ENCODE peak calls at places on chromosomes 3 and 15, in seven cellular contexts. P is thoracic aorta, I is fibroblast of lung, Y is AG04450, V is lung, N is choroid plexus epithelial cell, J is A549. D is an unnamed sample.
A peak's percentile ranks its signal among the peaks of the same experiment; 100 is the strongest.

GRCh38 chr15:60585743-60586708 is 107.1 kb upstream of the ICE2 start:
- DNase-seq in P (no peak), I (peak; percentile 56), Y (peak; percentile 36), V (peak; percentile 62), N (peak; percentile 85), J (peak; percentile 75), D (no peak)

GRCh38 chr3:123608263-123608937 is 23.5 kb upstream of the HACD2 start:
- DNase-seq in P (no peak), I (no peak), Y (no peak), V (no peak), N (no peak), J (no peak), D (no peak)

GRCh38 chr3:69787436-69788168 is 48.3 kb downstream of the MITF start:
- DNase-seq in P (no peak), I (peak; percentile 89), Y (peak; percentile 29), V (no peak), N (peak; percentile 91), J (peak; percentile 28), D (peak; percentile 43)

GRCh38 chr3:133884547-133885240 is 11.0 kb downstream of the RAB6B start:
- DNase-seq in P (no peak), I (no peak), Y (no peak), V (no peak), N (no peak), J (no peak), D (no peak)

GRCh38 chr15:63933522-63933921 is 99.8 kb upstream of the HERC1 start:
- DNase-seq in P (no peak), I (peak; percentile 54), Y (no peak), V (no peak), N (no peak), J (no peak), D (no peak)

GRCh38 chr3:32154180-32154579 is 47.8 kb downstream of the GPD1L start:
- DNase-seq in P (no peak), I (no peak), Y (no peak), V (no peak), N (peak; percentile 44), J (peak; percentile 18), D (no peak)

GRCh38 chr3:102673271-102674115 is 238.7 kb downstream of the ZPLD1 start:
- DNase-seq in P (no peak), I (peak; percentile 30), Y (no peak), V (peak; percentile 47), N (peak; percentile 62), J (peak; percentile 53), D (peak; percentile 2)

GRCh38 chr3:8518138-8518537 is 16.5 kb downstream of the LMCD1 start:
- DNase-seq in P (no peak), I (peak; percentile 85), Y (no peak), V (no peak), N (peak; percentile 70), J (no peak), D (no peak)

GRCh38 chr15:39580630-39581500 is at the start of gene THBS1:
- DNase-seq in P (peak; percentile 53), I (peak; percentile 93), Y (peak; percentile 95), V (peak; percentile 84), N (peak; percentile 91), J (peak; percentile 84), D (peak; percentile 94)

GRCh38 chr3:140563206-140563605 is 114.7 kb upstream of the TRIM42 start:
- DNase-seq in P (no peak), I (no peak), Y (no peak), V (no peak), N (no peak), J (no peak), D (no peak)

GRCh38 chr15:42914728-42915497 is 5.7 kb downstream of the TTBK2 start:
- DNase-seq in P (no peak), I (peak; percentile 2), Y (no peak), V (no peak), N (peak; percentile 25), J (no peak), D (no peak)

GRCh38 chr15:66707310-66708160 is 5.5 kb downstream of the SMAD6 start:
- DNase-seq in P (no peak), I (peak; percentile 65), Y (no peak), V (no peak), N (peak; percentile 62), J (peak; percentile 73), D (no peak)

GRCh38 chr15:66876423-66876730 is 174.3 kb downstream of the SMAD6 start:
- DNase-seq in P (no peak), I (no peak), Y (no peak), V (peak; percentile 27), N (no peak), J (no peak), D (no peak)

GRCh38 chr15:62809106-62809967 is 233.2 kb upstream of the TPM1 start:
- DNase-seq in P (no peak), I (peak; percentile 70), Y (peak; percentile 46), V (no peak), N (peak; percentile 75), J (no peak), D (peak; percentile 31)

GRCh38 chr3:160259589-160259988 is 34.4 kb downstream of the C3orf80 start:
- DNase-seq in P (no peak), I (peak; percentile 22), Y (no peak), V (no peak), N (no peak), J (no peak), D (peak; percentile 8)

GRCh38 chr3:49883992-49884391 is 14.3 kb upstream of the CAMKV start:
- DNase-seq in P (no peak), I (no peak), Y (no peak), V (no peak), N (no peak), J (no peak), D (no peak)

GRCh38 chr15:63494406-63494805 is 10.0 kb upstream of the USP3 start:
- DNase-seq in P (no peak), I (no peak), Y (no peak), V (no peak), N (no peak), J (no peak), D (no peak)

GRCh38 chr3:181756645-181757044 is 44.9 kb downstream of the SOX2 start:
- DNase-seq in P (no peak), I (peak; percentile 14), Y (no peak), V (no peak), N (no peak), J (no peak), D (no peak)

GRCh38 chr15:64464271-64465005 is 4.1 kb downstream of the ZNF609 start:
- DNase-seq in P (no peak), I (peak; percentile 57), Y (no peak), V (peak; percentile 35), N (no peak), J (no peak), D (no peak)

GRCh38 chr15:100726426-100727190 is 124.2 kb downstream of the ASB7 start:
- DNase-seq in P (no peak), I (peak; percentile 93), Y (no peak), V (peak; percentile 18), N (no peak), J (no peak), D (no peak)

GRCh38 chr3:179811321-179812095 is 158.7 kb downstream of the USP13 start:
- DNase-seq in P (no peak), I (peak; percentile 85), Y (peak; percentile 65), V (peak; percentile 51), N (peak; percentile 90), J (peak; percentile 68), D (peak; percentile 67)

GRCh38 chr3:50122071-50122470 is 33.1 kb upstream of the SEMA3F start:
- DNase-seq in P (no peak), I (no peak), Y (no peak), V (no peak), N (peak; percentile 43), J (no peak), D (no peak)

GRCh38 chr3:174951023-174951422 is 91.9 kb downstream of the NAALADL2 start:
- DNase-seq in P (no peak), I (peak; percentile 92), Y (peak; percentile 55), V (no peak), N (peak; percentile 94), J (peak; percentile 44), D (no peak)

DNA sequence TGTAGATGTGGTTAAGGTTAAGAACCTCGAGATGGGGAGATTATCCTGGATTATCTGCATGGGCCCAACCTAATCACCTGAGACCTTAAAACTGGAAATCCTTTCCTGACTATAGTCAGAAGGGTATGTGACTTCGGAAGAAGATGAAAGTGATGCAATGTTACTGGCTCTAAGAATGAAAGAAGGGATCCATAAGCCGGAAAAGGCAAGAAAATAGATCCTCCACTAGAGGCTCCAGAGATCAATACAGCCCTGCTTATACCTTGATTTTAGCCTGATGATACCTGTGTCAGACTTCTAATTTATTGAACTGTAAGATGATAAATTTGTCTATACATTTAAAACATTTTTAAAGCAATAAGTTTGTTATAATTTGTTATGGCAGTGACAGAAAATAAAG is 21.5 kb upstream of the GASK1A start:
- DNase-seq in P (no peak), I (no peak), Y (no peak), V (no peak), N (no peak), J (no peak), D (no peak)
- TF ChIP-seq CTCF in P (no peak), I (no peak), Y (no peak), V (no peak), N (peak; percentile 32), J (no peak), D (peak; percentile 1)

GRCh38 chr3:184336484-184337230 is 743 bp upstream of the FAM131A start:
- DNase-seq in P (no peak), I (peak; percentile 68), Y (no peak), V (no peak), N (peak; percentile 69), J (peak; percentile 56), D (no peak)

GRCh38 chr3:184334470-184335158 is 2.8 kb upstream of the FAM131A start:
- DNase-seq in P (no peak), I (peak; percentile 81), Y (no peak), V (no peak), N (no peak), J (peak; percentile 48), D (no peak)

GRCh38 chr3:184337315-184337714 is at the start of gene FAM131A:
- DNase-seq in P (peak; percentile 67), I (peak; percentile 61), Y (no peak), V (no peak), N (no peak), J (no peak), D (no peak)

GRCh38 chr3:184335291-184335660 is 2.1 kb upstream of the FAM131A start:
- DNase-seq in P (no peak), I (no peak), Y (no peak), V (no peak), N (no peak), J (peak; percentile 38), D (no peak)

GRCh38 chr3:184335661-184336483 is 1.5 kb upstream of the FAM131A start:
- DNase-seq in P (peak; percentile 38), I (peak; percentile 76), Y (no peak), V (peak; percentile 84), N (peak; percentile 83), J (peak; percentile 82), D (no peak)
- H3K4me3 ChIP-seq in P (peak overlapping the region; percentile 93), I (peak overlapping the region; percentile 47), Y (peak overlapping the region; percentile 69), V (peak overlapping the region; percentile 62), N (peak overlapping the region; percentile 83), J (peak overlapping the region; percentile 91), D (peak overlapping the region; percentile 61)

DNA sequence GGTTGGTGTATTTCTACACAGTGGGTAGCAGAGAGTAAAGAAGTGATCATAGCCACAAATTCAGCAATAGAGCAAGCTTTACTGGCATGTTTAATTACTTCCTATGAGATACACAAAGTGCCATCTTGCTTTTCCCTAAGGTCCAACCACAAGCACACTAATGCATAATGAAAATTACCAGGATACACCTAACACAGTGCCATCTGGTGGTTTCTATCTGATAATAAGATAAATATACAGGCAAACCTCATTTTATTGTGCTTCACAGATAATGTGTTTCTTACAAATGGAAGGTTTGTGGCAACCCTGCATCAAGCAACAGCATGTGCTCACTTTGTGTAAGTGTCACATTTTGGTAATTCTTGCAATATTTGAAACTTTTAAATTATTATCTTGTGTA is 223.0 kb downstream of the NSUN3 start:
- DNase-seq in P (no peak), I (peak; percentile 18), Y (no peak), V (no peak), N (peak; percentile 25), J (peak; percentile 14), D (no peak)
- TF ChIP-seq CTCF in P (no peak), I (no peak), Y (peak; percentile 16), V (no peak), N (peak; percentile 36), J (peak; percentile 21), D (no peak)

GRCh38 chr3:155553800-155554199 is 191.1 kb downstream of the PLCH1 start:
- DNase-seq in P (no peak), I (peak; percentile 9), Y (no peak), V (no peak), N (no peak), J (no peak), D (no peak)
- H3K4me3 ChIP-seq in P (no peak overlapping the region), I (no peak overlapping the region), Y (no peak overlapping the region), V (no peak overlapping the region), N (no peak overlapping the region), J (no peak overlapping the region), D (no peak overlapping the region)